ENCODE peak calls at places on chromosomes 16 and 17, in nine cellular contexts. X is WTC11; J is midbrain; W is amniotic stem cell; M is Jurkat, Clone E6-1; D is activated naive CD4-positive, alpha-beta T cell; Q is GM10248; U is stimulated activated CD4-positive, alpha-beta T cell treated with anti-CD3 and anti-CD28 coated beads, Interleukin-2, amount 100 ng/mL, for 48 hours; P is MCF 10A. Y is an unnamed sample.

GRCh38 chr16:50012182-50012581 is 12.8 kb upstream of the CNEP1R1 start:
- DNase-seq in X (no peak), J (no peak), W (no peak), M (no peak), D (no peak), Q (no peak), U (no peak), P (no peak), Y (no peak)

GRCh38 chr16:87295259-87295658 is 21.9 kb downstream of the C16orf95 start:
- DNase-seq in X (no peak), J (no peak), W (no peak), M (peak), D (no peak), Q (no peak), U (no peak), P (peak), Y (no peak)

GRCh38 chr17:53420035-53420641 is 402.6 kb upstream of the KIF2B start:
- DNase-seq in X (no peak), J (no peak), W (no peak), M (no peak), D (no peak), Q (no peak), U (no peak), P (peak), Y (no peak)

GRCh38 chr17:82098939-82099765 is 1.1 kb upstream of the FASN start:
- DNase-seq in X (no peak), J (no peak), W (no peak), M (no peak), D (peak), Q (no peak), U (no peak), P (no peak), Y (no peak)

GRCh38 chr16:27754788-27755690 is 205.1 kb downstream of the KATNIP start:
- DNase-seq in X (no peak), J (no peak), W (no peak), M (no peak), D (no peak), Q (no peak), U (no peak), P (no peak), Y (no peak)

GRCh38 chr16:78464833-78465232 is 365.4 kb downstream of the WWOX start:
- DNase-seq in X (no peak), J (no peak), W (no peak), M (no peak), D (no peak), Q (no peak), U (no peak), P (no peak), Y (no peak)

GRCh38 chr17:38453951-38454421 is 25.7 kb downstream of the ARHGAP23 start:
- DNase-seq in X (no peak), J (no peak), W (no peak), M (no peak), D (no peak), Q (no peak), U (no peak), P (peak), Y (no peak)

GRCh38 chr16:15949210-15950166 is at the start of gene ABCC1:
- DNase-seq in X (peak), J (peak), W (no peak), M (no peak), D (peak), Q (peak), U (peak), P (no peak), Y (peak)

GRCh38 chr16:87053016-87053982 is 263.9 kb downstream of the C16orf95 start:
- DNase-seq in X (peak), J (no peak), W (no peak), M (no peak), D (no peak), Q (no peak), U (no peak), P (no peak), Y (no peak)